ENCODE peak calls at places on chromosomes 7 and 10, in ten cellular contexts. I is OCI-LY7, A is GM23248, L is neuronal stem cell, O is PC-9, N is astrocyte, H is fibroblast of lung, J is osteoblast, F is IMR-90, Z is GM12878. E is an unnamed sample.

GRCh38 chr10:99329238-99329890 is at the start of gene CNNM1:
- DNase-seq in J (peak; percentile 63), L (peak; percentile 20), A (peak; percentile 75), I (no peak), Z (no peak), H (no peak), O (no peak), F (no peak), N (no peak), E (peak; percentile 86)

GRCh38 chr10:53622201-53622600 is 849.6 kb upstream of the MBL2 start:
- DNase-seq in N (no peak), H (no peak), A (no peak), F (no peak), Z (no peak), L (no peak), J (no peak), O (no peak), I (no peak), E (no peak)

GRCh38 chr10:34817054-34817453 is 2.0 kb upstream of the PARD3 start:
- DNase-seq in J (no peak), O (no peak), I (no peak), N (no peak), L (no peak), Z (no peak), H (no peak), F (no peak), A (no peak), E (no peak)

GRCh38 chr10:28411648-28412047 is 108.8 kb upstream of the MPP7 start:
- DNase-seq in O (no peak), F (no peak), N (no peak), L (no peak), I (no peak), H (no peak), J (no peak), A (peak; percentile 37), Z (no peak), E (no peak)

GRCh38 chr10:62384057-62384446 is 9.9 kb downstream of the ZNF365 start:
- DNase-seq in I (no peak), N (peak; percentile 98), A (peak; percentile 95), L (no peak), Z (peak; percentile 5), J (peak; percentile 73), F (peak; percentile 88), O (peak; percentile 99), H (peak; percentile 98), E (no peak)

GRCh38 chr7:74283858-74284447 is 5.3 kb upstream of the CLIP2 start:
- DNase-seq in L (no peak), O (no peak), N (no peak), A (no peak), J (no peak), I (no peak), F (peak; percentile 55), H (no peak), Z (no peak), E (no peak)

GRCh38 chr10:111139567-111139966 is 62.7 kb downstream of the ADRA2A start:
- DNase-seq in J (no peak), H (no peak), F (no peak), L (no peak), A (no peak), I (no peak), Z (no peak), O (no peak), N (no peak), E (peak; percentile 65)

GRCh38 chr10:119090968-119091367 is 10.4 kb upstream of the EIF3A start:
- DNase-seq in L (no peak), N (peak; percentile 84), O (peak; percentile 91), I (no peak), F (peak; percentile 68), A (peak; percentile 90), J (no peak), H (peak; percentile 85), Z (no peak), E (no peak)

GRCh38 chr7:28329616-28330373 is 82.5 kb upstream of the CREB5 start:
- DNase-seq in Z (no peak), H (no peak), J (no peak), I (no peak), L (no peak), O (no peak), N (no peak), F (no peak), A (peak; percentile 46), E (no peak)

GRCh38 chr10:78655941-78656340 is 412.8 kb upstream of the ZMIZ1 start:
- DNase-seq in H (peak; percentile 86), Z (no peak), L (no peak), N (peak; percentile 80), A (peak; percentile 21), F (peak; percentile 43), O (no peak), I (no peak), J (no peak), E (no peak)

GRCh38 chr7:129569811-129570215 is 41.7 kb upstream of the NRF1 start:
- DNase-seq in Z (no peak), O (peak; percentile 93), J (peak; percentile 88), I (no peak), A (peak; percentile 96), L (no peak), H (peak; percentile 93), N (peak; percentile 91), F (peak; percentile 85), E (no peak)

GRCh38 chr7:101381549-101381948 is 18.9 kb downstream of the COL26A1 start:
- DNase-seq in O (no peak), L (no peak), J (no peak), H (no peak), F (no peak), A (no peak), Z (no peak), I (no peak), N (no peak), E (no peak)

GRCh38 chr10:106038246-106038645 is 1126.3 kb downstream of the SORCS1 start:
- DNase-seq in L (no peak), F (no peak), I (no peak), A (no peak), N (no peak), O (no peak), H (no peak), J (no peak), Z (no peak), E (no peak)

GRCh38 chr7:138338361-138338760 is 121.7 kb upstream of the TRIM24 start:
- DNase-seq in N (peak; percentile 46), H (peak; percentile 59), L (no peak), J (no peak), I (no peak), O (peak; percentile 68), F (no peak), Z (no peak), A (no peak), E (peak; percentile 13)

GRCh38 chr7:314853-315252 is 24.9 kb downstream of the FOXL3 start:
- DNase-seq in F (no peak), Z (no peak), N (no peak), J (no peak), H (no peak), O (no peak), L (no peak), I (no peak), A (no peak), E (no peak)

GRCh38 chr10:79320785-79321493 is 26.3 kb upstream of the PPIF start:
- DNase-seq in L (no peak), F (peak; percentile 94), A (peak; percentile 100), O (peak; percentile 98), N (peak; percentile 77), Z (no peak), H (peak; percentile 84), J (peak; percentile 92), I (no peak), E (no peak)

GRCh38 chr7:75048435-75049379 is 24.9 kb downstream of the RCC1L start:
- DNase-seq in J (peak; percentile 90), F (peak; percentile 75), I (no peak), A (peak; percentile 46), N (peak; percentile 79), H (peak; percentile 82), L (no peak), O (no peak), Z (no peak), E (no peak)

GRCh38 chr10:118957966-118958365 is 71.5 kb upstream of the NANOS1 start:
- DNase-seq in H (no peak), N (no peak), Z (no peak), O (no peak), J (no peak), I (no peak), A (no peak), L (no peak), F (no peak), E (no peak)

GRCh38 chr10:11875183-11875498 is 52.0 kb downstream of the PROSER2 start:
- DNase-seq in A (peak; percentile 17), N (no peak), L (no peak), Z (no peak), J (no peak), H (no peak), O (no peak), I (no peak), F (peak; percentile 6), E (peak; percentile 60)
- H2AFZ ChIP-seq in A (no peak overlapping the region), N (peak overlapping the region; percentile 41), L (peak overlapping the region; percentile 81), Z (no peak overlapping the region), J (no peak overlapping the region), H (peak overlapping the region; percentile 35), O (no peak overlapping the region), I (no peak overlapping the region), F (peak overlapping the region; percentile 87), E (no peak overlapping the region)

GRCh38 chr10:4686644-4686996 is 139.4 kb upstream of the AKR1E2 start:
- DNase-seq in F (peak; percentile 91), N (peak; percentile 99), O (peak; percentile 88), Z (no peak), A (peak; percentile 92), L (no peak), J (peak; percentile 74), I (no peak), H (peak; percentile 99), E (no peak)
- H2AFZ ChIP-seq in F (no peak overlapping the region), N (no peak overlapping the region), O (peak overlapping the region; percentile 53), Z (no peak overlapping the region), A (no peak overlapping the region), L (no peak overlapping the region), J (no peak overlapping the region), I (no peak overlapping the region), H (no peak overlapping the region), E (no peak overlapping the region)

GRCh38 chr7:89072094-89072493 is 276.6 kb upstream of the TEX47 start:
- DNase-seq in O (no peak), Z (no peak), J (no peak), L (no peak), N (peak; percentile 0), A (no peak), I (no peak), F (no peak), H (peak; percentile 3), E (no peak)

GRCh38 chr7:89077992-89078391 is 282.5 kb upstream of the TEX47 start:
- DNase-seq in N (no peak), Z (no peak), H (no peak), F (no peak), I (no peak), L (no peak), O (no peak), A (no peak), J (no peak), E (no peak)
- H2AFZ ChIP-seq in N (no peak overlapping the region), Z (no peak overlapping the region), H (no peak overlapping the region), F (no peak overlapping the region), I (no peak overlapping the region), L (no peak overlapping the region), O (no peak overlapping the region), A (no peak overlapping the region), J (no peak overlapping the region), E (no peak overlapping the region)

DNA sequence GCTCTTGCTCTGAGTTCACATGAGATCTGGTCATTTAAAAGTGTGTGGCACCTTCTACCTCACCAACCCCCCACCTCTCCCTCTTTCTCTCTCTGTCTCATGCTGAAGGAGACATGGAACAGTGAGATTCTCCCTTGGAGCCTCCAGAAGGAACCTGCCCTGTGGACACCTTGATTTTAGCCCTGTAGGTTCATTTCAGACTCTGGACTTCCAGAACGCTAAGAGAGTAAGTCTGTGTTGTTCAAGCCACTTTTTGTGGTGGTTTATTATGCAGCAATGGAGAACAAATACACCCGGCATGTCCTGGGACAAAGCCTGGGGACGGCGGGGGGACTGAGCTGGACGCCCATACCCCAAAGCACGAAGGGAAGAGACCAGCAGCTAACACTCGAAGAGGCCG is 20.7 kb upstream of the GIMAP8 start:
- DNase-seq in H (no peak), A (no peak), O (no peak), L (no peak), Z (no peak), N (no peak), F (no peak), J (no peak), I (no peak), E (no peak)
- H2AFZ ChIP-seq in H (no peak overlapping the region), A (no peak overlapping the region), O (no peak overlapping the region), L (peak overlapping the region; percentile 69), Z (no peak overlapping the region), N (no peak overlapping the region), F (no peak overlapping the region), J (no peak overlapping the region), I (no peak overlapping the region), E (no peak overlapping the region)